ENCODE peak calls at places on chromosomes 11 and 22, in five cellular contexts. E is H9, T is mesenchymal stem cell, L is neuronal stem cell, A is H1. C is an unnamed sample.

GRCh38 chr22:46064966-46065666 is 85.2 kb upstream of the PPARA start:
- DNase-seq in E (no peak), T (no peak), L (no peak), A (no peak), C (no peak)

GRCh38 chr22:32765117-32765618 is 36.3 kb upstream of the TIMP3 start:
- DNase-seq in E (no peak), T (peak; percentile 66), L (no peak), A (no peak), C (no peak)

GRCh38 chr22:25062378-25063095 is 110.0 kb downstream of the KIAA1671 start:
- DNase-seq in E (no peak), T (peak; percentile 18), L (no peak), A (no peak), C (no peak)

GRCh38 chr22:38138961-38139360 is 28.5 kb upstream of the BAIAP2L2 start:
- DNase-seq in E (no peak), T (no peak), L (no peak), A (no peak), C (no peak)

GRCh38 chr11:56624661-56625110 is 10.0 kb upstream of the OR5M1 start:
- DNase-seq in E (no peak), T (peak; percentile 8), L (peak; percentile 38), A (no peak), C (peak; percentile 21)

GRCh38 chr11:117495357-117495756 is 167.7 kb downstream of the CEP164 start:
- DNase-seq in E (no peak), T (no peak), L (no peak), A (no peak), C (no peak)

GRCh38 chr22:22377335-22377734 is 131.2 kb downstream of the ZNF280B start:
- DNase-seq in E (no peak), T (no peak), L (no peak), A (no peak), C (no peak)

GRCh38 chr11:47889714-47890441 is 41.7 kb upstream of the NUP160 start:
- DNase-seq in E (no peak), T (no peak), L (no peak), A (no peak), C (no peak)

GRCh38 chr11:66752148-66752547 is 23.1 kb upstream of the SPTBN2 start:
- DNase-seq in E (no peak), T (no peak), L (no peak), A (no peak), C (no peak)
- H2BK12ac ChIP-seq in E (no peak overlapping the region), T (no peak overlapping the region), L (no peak overlapping the region), A (no peak overlapping the region), C (no peak overlapping the region)

DNA sequence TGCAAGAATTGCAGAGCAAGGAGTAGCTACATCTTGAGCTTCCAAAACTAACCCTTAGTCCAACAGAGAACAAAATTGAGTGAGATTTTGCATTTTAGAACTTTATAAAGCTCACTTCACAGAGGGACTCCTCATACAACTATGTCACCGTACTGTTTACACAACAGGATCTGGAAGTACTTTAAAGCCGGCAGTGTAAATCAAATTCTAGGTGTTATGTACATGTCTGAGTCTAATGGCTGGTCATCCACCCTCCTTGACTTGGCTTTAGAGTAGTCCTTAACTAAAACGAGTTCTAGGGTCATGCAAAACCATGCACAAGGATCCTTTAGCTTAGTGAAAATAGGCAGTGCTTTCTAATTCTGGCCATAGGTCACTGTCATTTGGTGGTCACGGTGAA is 23.5 kb downstream of the IRAG1 start:
- DNase-seq in E (no peak), T (no peak), L (no peak), A (no peak), C (no peak)
- H2BK12ac ChIP-seq in E (no peak overlapping the region), T (no peak overlapping the region), L (no peak overlapping the region), A (no peak overlapping the region), C (no peak overlapping the region)

GRCh38 chr11:111225871-111226270 is 19.7 kb upstream of the POU2AF2 start:
- DNase-seq in E (no peak), T (no peak), L (no peak), A (no peak), C (no peak)

GRCh38 chr11:111230122-111230465 is 15.4 kb upstream of the POU2AF2 start:
- DNase-seq in E (no peak), T (no peak), L (no peak), A (no peak), C (no peak)

GRCh38 chr11:111231836-111232235 is 13.7 kb upstream of the POU2AF2 start:
- DNase-seq in E (no peak), T (no peak), L (no peak), A (no peak), C (no peak)

DNA sequence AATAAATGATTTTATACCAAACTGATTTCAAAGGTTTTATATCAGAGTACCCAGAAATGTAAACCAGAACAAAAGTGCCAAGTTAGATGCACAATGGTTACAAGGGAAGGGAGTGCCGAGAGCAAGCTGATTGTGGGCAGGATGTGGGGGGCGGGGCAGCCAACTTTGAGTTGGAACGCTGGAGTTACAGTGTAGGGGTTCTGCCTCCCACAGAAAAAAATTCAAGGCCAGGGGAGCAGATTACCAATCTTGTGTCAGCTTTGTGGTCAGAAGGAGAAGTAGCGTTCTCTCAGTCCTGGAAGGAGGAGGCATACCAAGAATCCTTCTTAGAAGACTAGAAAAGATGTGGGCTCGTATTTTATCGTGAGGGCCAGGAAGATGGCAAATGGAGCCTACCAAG is 15.9 kb upstream of the POU2AF2 start:
- DNase-seq in E (no peak), T (no peak), L (no peak), A (no peak), C (no peak)
- H2BK12ac ChIP-seq in E (no peak overlapping the region), T (no peak overlapping the region), L (no peak overlapping the region), A (no peak overlapping the region), C (no peak overlapping the region)

GRCh38 chr11:86891020-86891419 is 64.2 kb downstream of the FZD4 start:
- DNase-seq in E (no peak), T (no peak), L (no peak), A (no peak), C (no peak)
- H2BK12ac ChIP-seq in E (no peak overlapping the region), T (no peak overlapping the region), L (no peak overlapping the region), A (no peak overlapping the region), C (no peak overlapping the region)

GRCh38 chr22:40256501-40256900 is 78.8 kb downstream of the TNRC6B start:
- DNase-seq in E (no peak), T (peak; percentile 30), L (no peak), A (no peak), C (no peak)

GRCh38 chr22:40249286-40249685 is 71.6 kb downstream of the TNRC6B start:
- DNase-seq in E (no peak), T (no peak), L (no peak), A (no peak), C (no peak)

GRCh38 chr22:40251106-40251505 is 73.4 kb downstream of the TNRC6B start:
- DNase-seq in E (no peak), T (no peak), L (no peak), A (no peak), C (no peak)

GRCh38 chr22:40247976-40248375 is 70.3 kb downstream of the TNRC6B start:
- DNase-seq in E (no peak), T (no peak), L (no peak), A (no peak), C (no peak)

GRCh38 chr22:40250608-40251007 is 72.9 kb downstream of the TNRC6B start:
- DNase-seq in E (no peak), T (no peak), L (no peak), A (no peak), C (no peak)
- H2BK12ac ChIP-seq in E (no peak overlapping the region), T (no peak overlapping the region), L (no peak overlapping the region), A (no peak overlapping the region), C (no peak overlapping the region)

GRCh38 chr11:68253682-68254081 is 18.1 kb downstream of the C11orf24 start:
- DNase-seq in E (no peak), T (no peak), L (no peak), A (no peak), C (no peak)

GRCh38 chr11:68255526-68255925 is 16.2 kb downstream of the C11orf24 start:
- DNase-seq in E (no peak), T (peak; percentile 6), L (no peak), A (no peak), C (no peak)

GRCh38 chr11:68256331-68256741 is 15.4 kb downstream of the C11orf24 start:
- DNase-seq in E (no peak), T (peak; percentile 57), L (no peak), A (no peak), C (no peak)

GRCh38 chr11:68254421-68254820 is 17.4 kb downstream of the C11orf24 start:
- DNase-seq in E (no peak), T (no peak), L (no peak), A (no peak), C (no peak)

DNA sequence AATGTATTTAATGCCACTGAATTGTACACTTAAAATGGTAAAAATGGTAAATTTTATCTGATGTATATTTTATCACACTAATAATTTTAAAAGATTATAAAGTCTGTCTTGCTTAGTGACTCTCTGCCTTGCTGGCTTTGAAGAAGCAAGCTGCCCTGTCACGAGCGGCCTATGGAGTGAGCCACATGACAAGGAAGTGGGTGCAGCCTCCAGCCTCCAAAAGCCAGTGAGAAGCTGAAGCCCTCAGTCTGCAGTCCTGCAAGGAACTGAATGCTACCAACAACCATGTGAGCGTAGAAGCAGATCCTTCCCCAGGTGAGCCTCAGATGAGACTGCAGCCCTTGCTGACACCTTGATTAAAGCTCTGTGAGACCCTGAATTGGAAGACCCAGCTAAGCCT is 20.0 kb downstream of the C11orf24 start:
- DNase-seq in E (no peak), T (no peak), L (no peak), A (no peak), C (no peak)
- H2BK12ac ChIP-seq in E (no peak overlapping the region), T (no peak overlapping the region), L (no peak overlapping the region), A (no peak overlapping the region), C (no peak overlapping the region)

DNA sequence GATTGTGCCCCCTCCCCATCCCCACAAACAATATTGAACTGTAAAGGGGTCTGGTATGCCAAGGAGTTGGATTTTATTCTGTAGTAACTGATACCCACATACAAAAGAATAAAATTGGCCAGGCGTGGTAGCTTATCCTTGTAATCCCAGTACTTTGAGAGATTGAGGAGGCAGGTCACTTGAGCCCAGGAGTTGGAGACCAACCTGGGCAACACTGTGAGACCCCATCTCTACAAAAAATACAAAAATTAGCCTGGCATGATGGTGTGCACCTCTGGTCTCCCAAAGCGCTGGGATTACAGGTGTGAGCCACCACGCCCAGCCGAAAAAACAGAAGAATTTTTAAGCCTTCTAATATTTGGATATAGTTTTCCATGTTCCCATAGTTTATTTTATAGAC is 4.2 kb upstream of the GLB1L3 start:
- DNase-seq in E (no peak), T (no peak), L (no peak), A (no peak), C (no peak)
- H2BK12ac ChIP-seq in E (no peak overlapping the region), T (no peak overlapping the region), L (no peak overlapping the region), A (peak overlapping the region; percentile 96), C (no peak overlapping the region)

DNA sequence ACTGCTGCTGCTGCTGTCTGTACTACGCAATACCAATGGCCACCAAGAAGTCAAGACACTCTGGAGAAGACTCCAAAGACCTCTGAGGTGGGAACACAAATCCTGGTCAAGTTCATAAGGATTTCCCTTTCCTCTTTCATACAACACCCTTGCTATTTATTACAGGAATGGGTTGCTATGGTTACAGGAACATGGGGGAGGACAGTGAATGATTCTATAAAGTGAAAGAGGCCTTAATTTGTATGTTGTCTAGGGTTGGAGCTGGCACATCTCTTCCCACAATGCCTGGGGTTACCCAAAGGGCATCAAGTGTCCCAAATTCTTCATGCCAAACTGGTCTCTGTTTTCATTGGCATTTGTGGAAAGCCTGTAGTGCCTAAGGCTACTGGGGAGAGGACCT is 11.4 kb upstream of the SEC14L3 start:
- DNase-seq in E (no peak), T (peak; percentile 5), L (no peak), A (no peak), C (no peak)
- H2BK12ac ChIP-seq in E (no peak overlapping the region), T (no peak overlapping the region), L (no peak overlapping the region), A (no peak overlapping the region), C (no peak overlapping the region)

C was measured in trophoblast cell.